ENCODE peak calls at places on chromosomes 13 and 19, in six cellular contexts. F, S, R, O, U and B are unnamed samples.

GRCh38 chr13:75636339-75637095 is 387 bp downstream of the LMO7 start:
- DNase-seq in O (peak), F (no peak), S (no peak), U (no peak), R (peak), B (no peak)

GRCh38 chr13:49436890-49437289 is 7.0 kb downstream of the CAB39L start:
- DNase-seq in O (no peak), S (no peak), R (no peak), U (no peak), F (peak), B (no peak)

GRCh38 chr13:43196750-43197149 is 173.4 kb downstream of the DNAJC15 start:
- DNase-seq in F (peak), R (no peak), S (no peak), U (no peak), O (no peak), B (no peak)

GRCh38 chr13:76004411-76004810 is 368.3 kb downstream of the LMO7 start:
- DNase-seq in O (no peak), F (peak), R (no peak), S (no peak), U (no peak), B (no peak)

GRCh38 chr19:31749231-31749630 is 400.0 kb upstream of the TSHZ3 start:
- DNase-seq in S (peak), O (no peak), R (no peak), U (no peak), F (no peak), B (no peak)

GRCh38 chr13:44364019-44364418 is 9.6 kb upstream of the SERP2 start:
- DNase-seq in R (no peak), S (no peak), U (no peak), O (no peak), F (no peak), B (no peak)

GRCh38 chr13:44810067-44810840 is 179.0 kb downstream of the NUFIP1 start:
- DNase-seq in F (no peak), S (no peak), R (no peak), O (no peak), U (no peak), B (no peak)

GRCh38 chr19:16373989-16374388 is 49.4 kb downstream of the KLF2 start:
- DNase-seq in U (no peak), S (no peak), O (no peak), F (no peak), R (no peak), B (no peak)

GRCh38 chr19:35872180-35872579 is 3.8 kb downstream of the APLP1 start:
- DNase-seq in U (no peak), O (no peak), R (no peak), S (no peak), F (no peak), B (no peak)

GRCh38 chr13:90800082-90800746 is 547.3 kb upstream of the MIR17HG start:
- DNase-seq in S (no peak), O (no peak), F (no peak), R (no peak), U (no peak), B (no peak)

GRCh38 chr13:46313441-46314257 is 73.4 kb downstream of the RUBCNL start:
- DNase-seq in F (no peak), O (no peak), U (no peak), R (no peak), S (no peak), B (no peak)

GRCh38 chr13:112096959-112097358 is 30.0 kb downstream of the SOX1 start:
- DNase-seq in U (no peak), R (no peak), S (no peak), F (no peak), O (no peak), B (no peak)

GRCh38 chr19:16737909-16738308 is 18.3 kb downstream of the NWD1 start:
- DNase-seq in F (no peak), O (no peak), R (no peak), U (no peak), S (no peak), B (no peak)

GRCh38 chr19:29804493-29804892 is 7.3 kb upstream of the CCNE1 start:
- DNase-seq in O (no peak), F (no peak), R (no peak), S (no peak), U (no peak), B (no peak)

GRCh38 chr13:59722580-59722900 is 441.2 kb downstream of the DIAPH3 start:
- DNase-seq in S (no peak), O (no peak), U (no peak), F (no peak), R (no peak), B (no peak)

GRCh38 chr19:40110570-40110969 is 19.8 kb upstream of the ZNF780A start:
- DNase-seq in F (no peak), S (no peak), R (no peak), U (no peak), O (no peak), B (no peak)

GRCh38 chr19:1238373-1239303 is 833 bp upstream of the CBARP start:
- DNase-seq in S (no peak), F (no peak), U (no peak), O (peak), R (no peak), B (no peak)

GRCh38 chr19:3603121-3603841 is 3.4 kb downstream of the TBXA2R start:
- DNase-seq in U (no peak), O (no peak), S (no peak), F (no peak), R (no peak), B (no peak)

GRCh38 chr13:114113961-114114360 is 18.5 kb downstream of the RASA3 start:
- DNase-seq in O (no peak), R (no peak), S (peak), U (peak), F (no peak), B (no peak)

GRCh38 chr19:13430790-13431582 is 75.3 kb downstream of the CACNA1A start:
- DNase-seq in F (peak), S (no peak), R (peak), O (peak), U (no peak), B (no peak)

GRCh38 chr13:108777421-108778420 is 148.3 kb downstream of the MYO16 start:
- DNase-seq in F (peak), R (peak), O (no peak), S (no peak), U (no peak), B (no peak)

GRCh38 chr19:8386990-8387389 is 3.2 kb upstream of the RAB11B start:
- DNase-seq in F (no peak), S (no peak), R (no peak), U (no peak), O (no peak), B (no peak)

GRCh38 chr19:41449079-41449864 is 6.3 kb downstream of the ERICH4 start:
- DNase-seq in U (peak), R (peak), F (peak), O (peak), S (peak), B (no peak)

GRCh38 chr19:37931941-37932655 is 25.1 kb downstream of the SIPA1L3 start:
- DNase-seq in U (peak), S (peak), F (peak), R (peak), O (no peak), B (no peak)

GRCh38 chr13:71831716-71832115 is 35.3 kb downstream of the DACH1 start:
- DNase-seq in F (no peak), O (no peak), R (peak), S (no peak), U (no peak), B (no peak)

GRCh38 chr13:109699628-109700071 is 86.7 kb downstream of the IRS2 start:
- DNase-seq in F (no peak), U (no peak), S (no peak), O (no peak), R (peak), B (no peak)

GRCh38 chr19:52648336-52648990 is 10.3 kb upstream of the ZNF83 start:
- DNase-seq in U (no peak), F (peak), R (no peak), O (no peak), S (no peak), B (no peak)

GRCh38 chr19:19103167-19103566 is 35.1 kb downstream of the TMEM161A start:
- DNase-seq in R (no peak), F (no peak), O (no peak), U (no peak), S (no peak), B (no peak)

GRCh38 chr13:35283856-35284255 is 192.6 kb downstream of the MAB21L1 start:
- DNase-seq in S (no peak), U (no peak), F (peak), O (no peak), R (no peak), B (no peak)

GRCh38 chr13:94312511-94313191 is 166.8 kb downstream of the DCT start:
- DNase-seq in S (no peak), U (no peak), O (no peak), R (peak), F (no peak), B (no peak)

GRCh38 chr19:53463263-53463662 is 4.3 kb upstream of the ZNF813 start:
- DNase-seq in O (no peak), U (peak), F (peak), R (peak), S (no peak), B (no peak)

GRCh38 chr13:24159921-24160324 is 597 bp upstream of the SPATA13 start:
- DNase-seq in O (no peak), S (no peak), U (no peak), R (peak), F (no peak), B (no peak)

GRCh38 chr13:31970237-31970930 is 61.2 kb upstream of the FRY start:
- DNase-seq in U (no peak), O (no peak), F (peak), S (no peak), R (no peak), B (no peak)

GRCh38 chr13:113882716-113883115 is 18.8 kb upstream of the GAS6 start:
- DNase-seq in O (peak), R (no peak), U (peak), F (no peak), S (no peak), B (no peak)

GRCh38 chr19:7397687-7398086 is 49.0 kb downstream of the ARHGEF18 start:
- DNase-seq in U (no peak), O (no peak), F (peak), S (no peak), R (no peak), B (no peak)

GRCh38 chr19:482186-483041 is 13.9 kb upstream of the MADCAM1 start:
- DNase-seq in U (no peak), R (peak), S (no peak), O (no peak), F (no peak), B (no peak)

GRCh38 chr19:53908933-53909415 is at the start of gene CACNG7:
- DNase-seq in S (no peak), O (no peak), U (no peak), R (peak), F (no peak), B (no peak)

GRCh38 chr13:50390503-50391248 is 375.4 kb downstream of the KCNRG start:
- DNase-seq in U (no peak), R (no peak), F (no peak), O (no peak), S (no peak), B (no peak)

GRCh38 chr19:10861118-10861651 is 10.2 kb upstream of the CARM1 start:
- DNase-seq in O (no peak), U (no peak), S (no peak), F (no peak), R (peak), B (no peak)

GRCh38 chr19:15316498-15316897 is 15.8 kb downstream of the BRD4 start:
- DNase-seq in S (no peak), U (peak), R (no peak), O (no peak), F (no peak), B (no peak)

GRCh38 chr13:98563071-98563470 is 13.8 kb downstream of the STK24 start:
- DNase-seq in U (no peak), F (no peak), S (no peak), R (no peak), O (peak), B (no peak)

GRCh38 chr13:98570929-98571372 is 6.0 kb downstream of the STK24 start:
- DNase-seq in S (peak), U (no peak), F (peak), R (no peak), O (no peak), B (no peak)

GRCh38 chr13:98567140-98567539 is 9.8 kb downstream of the STK24 start:
- DNase-seq in O (no peak), F (no peak), R (no peak), U (no peak), S (peak), B (no peak)

GRCh38 chr13:98564204-98564603 is 12.7 kb downstream of the STK24 start:
- DNase-seq in O (no peak), U (no peak), F (no peak), R (no peak), S (peak), B (no peak)

GRCh38 chr13:98565726-98566577 is 11.0 kb downstream of the STK24 start:
- DNase-seq in S (peak), O (no peak), F (no peak), U (no peak), R (no peak), B (no peak)
- H3K4me3 ChIP-seq in S (no peak), O (no peak), F (no peak), U (peak), R (no peak), B (peak)

DNA sequence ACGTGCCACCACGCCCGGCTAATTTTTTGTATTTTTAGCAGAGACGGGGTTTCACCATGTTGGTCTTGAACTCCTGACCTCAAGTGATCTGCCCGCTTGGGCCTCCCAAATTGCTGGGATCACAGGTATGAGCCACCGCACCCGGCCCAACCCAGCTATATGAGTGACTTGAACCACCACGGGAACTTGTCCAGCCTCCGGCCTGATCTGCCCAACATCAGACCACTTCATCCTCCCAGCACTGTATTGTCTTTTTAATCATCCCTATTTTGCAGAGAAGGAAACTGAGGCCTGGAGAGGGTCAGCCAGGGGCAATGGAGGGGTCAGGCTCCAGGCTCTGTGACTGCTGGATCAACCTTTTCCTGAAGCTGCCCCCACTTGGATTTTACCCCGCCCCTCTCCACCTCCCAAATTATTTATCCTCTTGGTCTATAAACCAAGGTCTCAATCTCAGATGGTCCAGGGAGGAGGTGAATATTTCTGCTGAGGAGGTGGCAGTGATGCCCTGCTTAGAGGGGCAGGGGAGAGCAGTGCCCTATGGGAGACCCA is 893 bp upstream of the PLIN3 start:
- DNase-seq in U (no peak), F (no peak), S (no peak), O (no peak), R (no peak), B (no peak)
- H3K4me3 ChIP-seq in U (peak), F (no peak), S (no peak), O (no peak), R (no peak), B (peak)

DNA sequence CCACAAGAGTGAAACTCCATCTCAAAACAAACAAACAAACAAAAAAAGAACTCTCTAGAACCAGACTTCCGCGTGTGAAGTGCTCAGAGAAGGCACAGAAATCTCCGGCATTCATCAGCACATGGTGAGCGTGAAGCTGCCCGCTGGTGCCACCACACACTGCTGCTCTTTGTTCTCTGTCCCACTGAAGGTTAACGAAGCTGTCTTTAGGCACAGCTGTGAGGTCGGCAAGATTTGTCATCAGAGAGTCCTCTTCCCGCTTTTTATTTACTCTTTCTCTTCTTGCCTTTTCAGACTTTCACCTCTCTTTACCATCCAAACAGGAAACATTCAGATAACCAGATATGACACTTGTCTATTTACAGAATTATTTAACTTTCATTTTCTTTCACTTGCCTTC is 115.2 kb upstream of the ARGLU1 start:
- DNase-seq in U (no peak), O (no peak), R (no peak), F (no peak), S (no peak), B (no peak)
- H3K4me3 ChIP-seq in U (no peak), O (no peak), R (no peak), F (no peak), S (no peak), B (no peak)

GRCh38 chr19:33375156-33375744 is 1.7 kb downstream of the CEBPG start:
- DNase-seq in R (no peak), F (no peak), O (no peak), U (peak), S (peak), B (no peak)
- H3K4me3 ChIP-seq in R (peak), F (no peak), O (peak), U (peak), S (no peak), B (peak)

GRCh38 chr19:50344661-50345318 is 15.6 kb upstream of the KCNC3 start:
- DNase-seq in O (no peak), R (no peak), S (no peak), U (no peak), F (no peak), B (no peak)
- H3K4me3 ChIP-seq in O (no peak), R (no peak), S (no peak), U (no peak), F (no peak), B (no peak)

GRCh38 chr13:40485611-40486517 is 180.6 kb downstream of the FOXO1 start:
- DNase-seq in U (no peak), R (peak), O (peak), S (peak), F (no peak), B (no peak)
- H3K4me3 ChIP-seq in U (no peak), R (no peak), O (peak), S (no peak), F (no peak), B (no peak)